ENCODE peak calls at places on chromosome 10, in eight cellular contexts. One of them, this sample, is unnamed.

GRCh38 chr10:70441161-70441876 is at the start of gene NODAL:
- DNase-seq in tibial artery: no peak
- DNase-seq in fibroblast of lung: no peak
- DNase-seq in HFF-Myc: no peak
- DNase-seq in prostate gland: no peak
- DNase-seq in psoas muscle: no peak
- DNase-seq in HepG2: no peak
- DNase-seq in cardiac fibroblast: no peak
- DNase-seq in this sample: no peak

GRCh38 chr10:98273454-98273850 is 5.5 kb upstream of the LOXL4 start:
- DNase-seq in prostate gland: no peak
- DNase-seq in tibial artery: no peak
- DNase-seq in HepG2: no peak
- DNase-seq in psoas muscle: no peak
- DNase-seq in HFF-Myc: no peak
- DNase-seq in cardiac fibroblast: no peak
- DNase-seq in fibroblast of lung: no peak
- DNase-seq in this sample: no peak

GRCh38 chr10:73774637-73775036 is 7.2 kb upstream of the CHCHD1 start:
- DNase-seq in HepG2: peak
- DNase-seq in fibroblast of lung: peak
- DNase-seq in HFF-Myc: no peak
- DNase-seq in cardiac fibroblast: peak
- DNase-seq in tibial artery: peak
- DNase-seq in prostate gland: no peak
- DNase-seq in psoas muscle: no peak
- DNase-seq in this sample: peak

GRCh38 chr10:3239066-3239919 is 66.7 kb upstream of the PITRM1 start:
- DNase-seq in fibroblast of lung: peak
- DNase-seq in prostate gland: peak
- DNase-seq in psoas muscle: peak
- DNase-seq in cardiac fibroblast: peak
- DNase-seq in HepG2: peak
- DNase-seq in tibial artery: peak
- DNase-seq in HFF-Myc: peak
- DNase-seq in this sample: peak

GRCh38 chr10:95388539-95388938 is 97.7 kb upstream of the PDLIM1 start:
- DNase-seq in prostate gland: peak
- DNase-seq in HepG2: peak
- DNase-seq in psoas muscle: no peak
- DNase-seq in fibroblast of lung: peak
- DNase-seq in HFF-Myc: no peak
- DNase-seq in tibial artery: peak
- DNase-seq in cardiac fibroblast: no peak
- DNase-seq in this sample: no peak

GRCh38 chr10:19811517-19811916 is 4.7 kb upstream of the PLXDC2 start:
- DNase-seq in prostate gland: no peak
- DNase-seq in HepG2: peak
- DNase-seq in psoas muscle: no peak
- DNase-seq in tibial artery: peak
- DNase-seq in fibroblast of lung: peak
- DNase-seq in HFF-Myc: no peak
- DNase-seq in cardiac fibroblast: peak
- DNase-seq in this sample: peak

GRCh38 chr10:12097791-12098190 is 29.0 kb downstream of the DHTKD1 start:
- DNase-seq in cardiac fibroblast: no peak
- DNase-seq in prostate gland: no peak
- DNase-seq in fibroblast of lung: peak
- DNase-seq in HFF-Myc: no peak
- DNase-seq in HepG2: no peak
- DNase-seq in tibial artery: no peak
- DNase-seq in psoas muscle: no peak
- DNase-seq in this sample: no peak

GRCh38 chr10:81696609-81697388 is 178.2 kb upstream of the NRG3 start:
- DNase-seq in HFF-Myc: no peak
- DNase-seq in fibroblast of lung: no peak
- DNase-seq in tibial artery: no peak
- DNase-seq in prostate gland: no peak
- DNase-seq in cardiac fibroblast: no peak
- DNase-seq in psoas muscle: no peak
- DNase-seq in HepG2: no peak
- DNase-seq in this sample: no peak

GRCh38 chr10:6701289-6701688 is 121.2 kb upstream of the PRKCQ start:
- DNase-seq in prostate gland: no peak
- DNase-seq in tibial artery: no peak
- DNase-seq in fibroblast of lung: no peak
- DNase-seq in HFF-Myc: no peak
- DNase-seq in cardiac fibroblast: no peak
- DNase-seq in HepG2: no peak
- DNase-seq in psoas muscle: no peak
- DNase-seq in this sample: no peak

GRCh38 chr10:121312582-121312981 is 285.7 kb downstream of the FGFR2 start:
- DNase-seq in prostate gland: no peak
- DNase-seq in fibroblast of lung: no peak
- DNase-seq in cardiac fibroblast: peak
- DNase-seq in tibial artery: no peak
- DNase-seq in psoas muscle: no peak
- DNase-seq in HepG2: no peak
- DNase-seq in HFF-Myc: no peak
- DNase-seq in this sample: no peak

GRCh38 chr10:79001082-79001885 is 67.5 kb upstream of the ZMIZ1 start:
- DNase-seq in fibroblast of lung: peak
- DNase-seq in psoas muscle: peak
- DNase-seq in prostate gland: no peak
- DNase-seq in tibial artery: no peak
- DNase-seq in cardiac fibroblast: peak
- DNase-seq in HFF-Myc: no peak
- DNase-seq in HepG2: no peak
- DNase-seq in this sample: peak

GRCh38 chr10:118903691-118904090 is 125.8 kb upstream of the NANOS1 start:
- DNase-seq in HFF-Myc: no peak
- DNase-seq in HepG2: no peak
- DNase-seq in tibial artery: no peak
- DNase-seq in cardiac fibroblast: no peak
- DNase-seq in psoas muscle: no peak
- DNase-seq in fibroblast of lung: no peak
- DNase-seq in prostate gland: no peak
- DNase-seq in this sample: no peak

GRCh38 chr10:26579256-26580063 is 118.0 kb upstream of the PDSS1 start:
- DNase-seq in tibial artery: no peak
- DNase-seq in cardiac fibroblast: no peak
- DNase-seq in HFF-Myc: no peak
- DNase-seq in fibroblast of lung: no peak
- DNase-seq in HepG2: no peak
- DNase-seq in psoas muscle: no peak
- DNase-seq in prostate gland: no peak
- DNase-seq in this sample: no peak

GRCh38 chr10:27603104-27603503 is 99.0 kb downstream of the RAB18 start:
- DNase-seq in cardiac fibroblast: no peak
- DNase-seq in HepG2: no peak
- DNase-seq in tibial artery: no peak
- DNase-seq in prostate gland: no peak
- DNase-seq in fibroblast of lung: no peak
- DNase-seq in psoas muscle: no peak
- DNase-seq in HFF-Myc: no peak
- DNase-seq in this sample: no peak

GRCh38 chr10:876442-876841 is 55.1 kb downstream of the LARP4B start:
- DNase-seq in tibial artery: no peak
- DNase-seq in prostate gland: no peak
- DNase-seq in HFF-Myc: no peak
- DNase-seq in fibroblast of lung: no peak
- DNase-seq in HepG2: no peak
- DNase-seq in psoas muscle: peak
- DNase-seq in cardiac fibroblast: no peak
- DNase-seq in this sample: no peak

GRCh38 chr10:870564-871166 is 60.8 kb downstream of the LARP4B start:
- DNase-seq in psoas muscle: no peak
- DNase-seq in prostate gland: no peak
- DNase-seq in tibial artery: no peak
- DNase-seq in fibroblast of lung: no peak
- DNase-seq in HepG2: no peak
- DNase-seq in HFF-Myc: no peak
- DNase-seq in cardiac fibroblast: no peak
- DNase-seq in this sample: no peak

GRCh38 chr10:871951-872403 is 59.5 kb downstream of the LARP4B start:
- DNase-seq in HFF-Myc: no peak
- DNase-seq in fibroblast of lung: no peak
- DNase-seq in HepG2: no peak
- DNase-seq in tibial artery: no peak
- DNase-seq in cardiac fibroblast: no peak
- DNase-seq in psoas muscle: no peak
- DNase-seq in prostate gland: no peak
- DNase-seq in this sample: no peak

GRCh38 chr10:869171-869570 is 62.3 kb downstream of the LARP4B start:
- DNase-seq in tibial artery: no peak
- DNase-seq in HFF-Myc: no peak
- DNase-seq in fibroblast of lung: no peak
- DNase-seq in cardiac fibroblast: no peak
- DNase-seq in HepG2: no peak
- DNase-seq in psoas muscle: no peak
- DNase-seq in prostate gland: no peak
- DNase-seq in this sample: no peak

GRCh38 chr10:873020-873419 is 58.5 kb downstream of the LARP4B start:
- DNase-seq in HFF-Myc: no peak
- DNase-seq in psoas muscle: peak
- DNase-seq in fibroblast of lung: no peak
- DNase-seq in tibial artery: no peak
- DNase-seq in prostate gland: no peak
- DNase-seq in cardiac fibroblast: no peak
- DNase-seq in HepG2: no peak
- DNase-seq in this sample: no peak
- H3K4me3 ChIP-seq in HFF-Myc: no peak
- H3K4me3 ChIP-seq in psoas muscle: peak
- H3K4me3 ChIP-seq in fibroblast of lung: no peak
- H3K4me3 ChIP-seq in tibial artery: no peak
- H3K4me3 ChIP-seq in prostate gland: no peak
- H3K4me3 ChIP-seq in cardiac fibroblast: no peak
- H3K4me3 ChIP-seq in HepG2: no peak
- H3K4me3 ChIP-seq in this sample: no peak

GRCh38 chr10:23199768-23200511 is 7.8 kb downstream of the PTF1A start:
- DNase-seq in prostate gland: no peak
- DNase-seq in psoas muscle: no peak
- DNase-seq in tibial artery: no peak
- DNase-seq in HFF-Myc: no peak
- DNase-seq in HepG2: no peak
- DNase-seq in fibroblast of lung: no peak
- DNase-seq in cardiac fibroblast: no peak
- DNase-seq in this sample: no peak
- H3K4me3 ChIP-seq in prostate gland: no peak
- H3K4me3 ChIP-seq in psoas muscle: no peak
- H3K4me3 ChIP-seq in tibial artery: no peak
- H3K4me3 ChIP-seq in HFF-Myc: no peak
- H3K4me3 ChIP-seq in HepG2: no peak
- H3K4me3 ChIP-seq in fibroblast of lung: no peak
- H3K4me3 ChIP-seq in cardiac fibroblast: no peak
- H3K4me3 ChIP-seq in this sample: no peak

GRCh38 chr10:128499486-128499885 is 373.3 kb upstream of the MKI67 start:
- DNase-seq in tibial artery: no peak
- DNase-seq in HFF-Myc: no peak
- DNase-seq in cardiac fibroblast: no peak
- DNase-seq in psoas muscle: no peak
- DNase-seq in fibroblast of lung: no peak
- DNase-seq in prostate gland: no peak
- DNase-seq in HepG2: no peak
- DNase-seq in this sample: no peak

GRCh38 chr10:128499956-128500355 is 373.7 kb upstream of the MKI67 start:
- DNase-seq in HepG2: no peak
- DNase-seq in tibial artery: no peak
- DNase-seq in cardiac fibroblast: no peak
- DNase-seq in psoas muscle: no peak
- DNase-seq in prostate gland: no peak
- DNase-seq in fibroblast of lung: no peak
- DNase-seq in HFF-Myc: no peak
- DNase-seq in this sample: no peak

GRCh38 chr10:128497660-128498377 is 371.6 kb upstream of the MKI67 start:
- DNase-seq in HFF-Myc: no peak
- DNase-seq in prostate gland: no peak
- DNase-seq in cardiac fibroblast: no peak
- DNase-seq in HepG2: no peak
- DNase-seq in tibial artery: no peak
- DNase-seq in psoas muscle: no peak
- DNase-seq in fibroblast of lung: no peak
- DNase-seq in this sample: no peak

GRCh38 chr10:128498378-128498730 is 372.1 kb upstream of the MKI67 start:
- DNase-seq in HFF-Myc: no peak
- DNase-seq in cardiac fibroblast: no peak
- DNase-seq in prostate gland: no peak
- DNase-seq in psoas muscle: no peak
- DNase-seq in fibroblast of lung: no peak
- DNase-seq in tibial artery: no peak
- DNase-seq in HepG2: no peak
- DNase-seq in this sample: no peak

DNA sequence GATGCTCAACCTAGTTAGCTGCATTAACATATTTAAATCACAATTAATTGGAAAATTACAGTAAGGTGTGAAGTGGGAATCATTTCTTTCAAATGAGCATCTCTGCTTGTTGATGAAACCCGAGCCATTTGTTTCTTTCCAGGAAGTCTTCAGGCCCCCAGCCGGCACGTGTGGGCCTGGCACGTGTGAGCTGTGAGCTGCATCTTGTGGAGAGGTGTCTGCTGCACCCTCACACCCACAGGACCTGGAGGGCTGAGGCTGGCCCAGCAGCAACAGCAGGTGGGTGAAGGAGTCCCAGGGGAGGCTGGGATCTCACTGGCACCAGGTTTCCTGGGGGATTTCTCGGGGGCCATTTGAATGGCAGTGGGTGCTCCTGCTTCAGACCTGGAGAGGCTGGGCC is 372.5 kb upstream of the MKI67 start:
- DNase-seq in psoas muscle: no peak
- DNase-seq in tibial artery: no peak
- DNase-seq in fibroblast of lung: no peak
- DNase-seq in prostate gland: no peak
- DNase-seq in HepG2: no peak
- DNase-seq in cardiac fibroblast: no peak
- DNase-seq in HFF-Myc: no peak
- DNase-seq in this sample: no peak
- H3K4me3 ChIP-seq in psoas muscle: no peak
- H3K4me3 ChIP-seq in tibial artery: no peak
- H3K4me3 ChIP-seq in fibroblast of lung: no peak
- H3K4me3 ChIP-seq in prostate gland: no peak
- H3K4me3 ChIP-seq in HepG2: no peak
- H3K4me3 ChIP-seq in cardiac fibroblast: no peak
- H3K4me3 ChIP-seq in HFF-Myc: no peak
- H3K4me3 ChIP-seq in this sample: no peak

DNA sequence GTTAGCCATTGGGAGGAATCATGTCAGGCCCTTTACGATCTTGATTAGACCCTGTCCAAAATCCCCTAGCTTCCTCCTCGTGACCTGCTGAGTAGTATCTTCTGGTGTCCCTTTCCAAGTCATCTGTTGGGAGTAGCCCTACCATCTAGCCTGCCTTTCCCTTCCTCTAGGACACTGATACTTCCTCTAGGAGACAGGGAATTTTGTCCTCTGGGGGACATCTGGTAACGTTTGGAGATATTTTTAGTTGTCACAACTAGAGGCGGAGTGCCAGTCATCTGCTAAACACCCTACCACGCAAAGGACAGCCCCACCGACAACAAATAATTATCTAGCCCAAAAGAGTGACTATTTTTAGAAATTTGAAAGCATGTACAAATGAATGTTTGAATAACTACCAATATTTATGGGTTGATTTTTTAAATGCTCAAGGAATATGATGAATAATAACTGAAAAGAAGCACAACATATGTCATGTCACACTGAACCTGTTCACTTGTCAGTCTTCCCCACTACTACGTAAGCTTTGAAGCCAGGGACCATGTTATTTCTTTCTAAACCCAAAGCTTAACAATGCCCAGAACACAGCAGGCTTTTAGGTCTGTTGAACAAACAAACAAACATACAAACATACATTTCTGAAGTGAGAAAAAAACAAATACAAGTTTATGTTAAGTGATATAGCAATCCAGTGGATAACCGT is 105.9 kb downstream of the ARHGAP12 start:
- DNase-seq in psoas muscle: no peak
- DNase-seq in prostate gland: no peak
- DNase-seq in fibroblast of lung: no peak
- DNase-seq in HepG2: no peak
- DNase-seq in cardiac fibroblast: no peak
- DNase-seq in HFF-Myc: no peak
- DNase-seq in tibial artery: no peak
- DNase-seq in this sample: no peak
- H3K4me3 ChIP-seq in psoas muscle: no peak
- H3K4me3 ChIP-seq in prostate gland: no peak
- H3K4me3 ChIP-seq in fibroblast of lung: no peak
- H3K4me3 ChIP-seq in HepG2: no peak
- H3K4me3 ChIP-seq in cardiac fibroblast: no peak
- H3K4me3 ChIP-seq in HFF-Myc: no peak
- H3K4me3 ChIP-seq in tibial artery: no peak
- H3K4me3 ChIP-seq in this sample: no peak

This sample was measured in foreskin fibroblast.